ENCODE peak calls at places on chromosomes 13 and 19, in eight cellular contexts. R is ELF-1; O is GM04503; V is left ventricle myocardium superior; T is choroid plexus epithelial cell; M is EL; S is stimulated activated naive CD8-positive, alpha-beta T cell treated with anti-CD3 and anti-CD28 coated beads, Interleukin-15, Interleukin-2, amounts not matched to agents 100 U/mL and 50 U/mL, for 24 hours; Z is 8988T. P is an unnamed sample.

GRCh38 chr19:6811906-6812305 is 39.4 kb downstream of the VAV1 start:
- DNase-seq in R (no peak), O (peak; percentile 18), V (no peak), T (peak; percentile 75), M (peak; percentile 72), S (no peak), Z (no peak), P (peak; percentile 60)

GRCh38 chr13:92843549-92843948 is 383.1 kb upstream of the GPC6 start:
- DNase-seq in R (no peak), O (peak; percentile 44), V (no peak), T (peak; percentile 83), M (peak; percentile 53), S (no peak), Z (no peak), P (peak; percentile 8)

GRCh38 chr19:16127776-16128371 is 15.6 kb upstream of the HSH2D start:
- DNase-seq in R (no peak), O (no peak), V (no peak), T (no peak), M (no peak), S (no peak), Z (no peak), P (no peak)

GRCh38 chr13:78576266-78576665 is 27.1 kb downstream of the POU4F1 start:
- DNase-seq in R (no peak), O (no peak), V (no peak), T (no peak), M (no peak), S (no peak), Z (no peak), P (no peak)

GRCh38 chr19:39736088-39736487 is 1.7 kb downstream of the CLC start:
- DNase-seq in R (no peak), O (no peak), V (no peak), T (no peak), M (no peak), S (no peak), Z (no peak), P (no peak)

GRCh38 chr13:97018029-97018819 is 23.9 kb upstream of the OXGR1 start:
- DNase-seq in R (peak; percentile 77), O (no peak), V (no peak), T (peak; percentile 83), M (peak; percentile 53), S (peak; percentile 14), Z (no peak), P (peak; percentile 35)

GRCh38 chr19:1410136-1410786 is 2.9 kb downstream of the DAZAP1 start:
- DNase-seq in R (no peak), O (no peak), V (no peak), T (peak; percentile 73), M (peak; percentile 64), S (peak; percentile 52), Z (no peak), P (no peak)

GRCh38 chr19:17073869-17074627 is 1.2 kb downstream of the HAUS8 start:
- DNase-seq in R (peak; percentile 74), O (no peak), V (peak; percentile 2), T (no peak), M (peak; percentile 38), S (no peak), Z (no peak), P (no peak)

GRCh38 chr13:19185865-19186645 is 4.4 kb upstream of the TUBA3C start:
- DNase-seq in R (no peak), O (no peak), V (no peak), T (no peak), M (no peak), S (no peak), Z (no peak), P (no peak)

GRCh38 chr19:31257426-31258130 is 91.7 kb downstream of the TSHZ3 start:
- DNase-seq in R (no peak), O (no peak), V (no peak), T (no peak), M (no peak), S (no peak), Z (no peak), P (no peak)

GRCh38 chr13:73618275-73618865 is 515.8 kb downstream of the KLF12 start:
- DNase-seq in R (no peak), O (no peak), V (no peak), T (no peak), M (no peak), S (no peak), Z (no peak), P (no peak)

GRCh38 chr13:35621989-35622388 is 145.5 kb upstream of the MAB21L1 start:
- DNase-seq in R (peak; percentile 20), O (peak; percentile 9), V (no peak), T (peak; percentile 4), M (peak; percentile 66), S (no peak), Z (no peak), P (no peak)

GRCh38 chr19:41872384-41872774 is 4.7 kb upstream of the CD79A start:
- DNase-seq in R (no peak), O (no peak), V (peak; percentile 7), T (no peak), M (no peak), S (peak; percentile 25), Z (no peak), P (no peak)

GRCh38 chr13:95106562-95106961 is 194.7 kb downstream of the ABCC4 start:
- DNase-seq in R (no peak), O (no peak), V (no peak), T (peak; percentile 13), M (peak; percentile 4), S (no peak), Z (no peak), P (no peak)

GRCh38 chr19:18168673-18169381 is 4.8 kb upstream of the IFI30 start:
- DNase-seq in R (no peak), O (no peak), V (no peak), T (no peak), M (no peak), S (no peak), Z (no peak), P (no peak)

GRCh38 chr13:36310417-36311108 is 12.9 kb upstream of the CCDC169 start:
- DNase-seq in R (no peak), O (no peak), V (no peak), T (peak; percentile 55), M (no peak), S (no peak), Z (no peak), P (no peak)

GRCh38 chr13:81275666-81276258 is 934.8 kb upstream of the SPRY2 start:
- DNase-seq in R (peak; percentile 30), O (no peak), V (no peak), T (peak; percentile 1), M (no peak), S (no peak), Z (no peak), P (no peak)

GRCh38 chr13:72341904-72342303 is 385.5 kb downstream of the MZT1 start:
- DNase-seq in R (no peak), O (no peak), V (no peak), T (no peak), M (no peak), S (no peak), Z (no peak), P (no peak)

GRCh38 chr13:108486096-108486495 is 143.3 kb upstream of the MYO16 start:
- DNase-seq in R (no peak), O (no peak), V (no peak), T (no peak), M (no peak), S (no peak), Z (no peak), P (no peak)

GRCh38 chr19:495440-496332 is 600 bp upstream of the MADCAM1 start:
- DNase-seq in R (peak; percentile 90), O (no peak), V (no peak), T (no peak), M (peak; percentile 36), S (peak; percentile 73), Z (peak; percentile 96), P (peak; percentile 66)

GRCh38 chr19:38975214-38975860 is at the start of gene FBXO17:
- DNase-seq in R (peak; percentile 79), O (no peak), V (peak; percentile 71), T (peak; percentile 63), M (peak; percentile 71), S (no peak), Z (peak; percentile 83), P (peak; percentile 79)

GRCh38 chr19:16325671-16326400 is 1.2 kb downstream of the KLF2 start:
- DNase-seq in R (peak; percentile 54), O (no peak), V (peak; percentile 67), T (peak; percentile 28), M (peak; percentile 47), S (peak; percentile 44), Z (peak; percentile 80), P (no peak)

GRCh38 chr13:109790951-109791605 is 4.7 kb upstream of the IRS2 start:
- DNase-seq in R (peak; percentile 35), O (no peak), V (no peak), T (peak; percentile 77), M (peak; percentile 21), S (no peak), Z (no peak), P (peak; percentile 25)

GRCh38 chr19:18992696-18993095 is 40.6 kb downstream of the SUGP2 start:
- DNase-seq in R (no peak), O (no peak), V (no peak), T (no peak), M (no peak), S (no peak), Z (no peak), P (no peak)

P was measured in AG08396.